ENCODE peak calls at places on chromosomes 3 and 15, in ten cellular contexts. P, K, G, H, B, C, U, Z, Y and V are unnamed samples.

GRCh38 chr3:128864351-128864811 is 15.0 kb upstream of the ACAD9 start:
- DNase-seq in U (no peak), Z (no peak), K (no peak), P (no peak), Y (no peak), H (peak), B (no peak), C (no peak), G (no peak), V (no peak)

GRCh38 chr3:170476291-170476690 is 57.6 kb downstream of the CLDN11 start:
- DNase-seq in B (no peak), H (no peak), C (no peak), G (no peak), K (no peak), Y (peak), P (no peak), Z (no peak), U (no peak), V (no peak)

GRCh38 chr15:96470682-96471290 is 140.3 kb downstream of the NR2F2 start:
- DNase-seq in G (no peak), B (no peak), Y (no peak), U (no peak), C (no peak), Z (no peak), H (no peak), P (no peak), K (no peak), V (no peak)

GRCh38 chr3:133038089-133038730 is at the start of gene TMEM108:
- DNase-seq in Z (peak), Y (peak), U (peak), P (no peak), G (peak), B (peak), K (peak), C (no peak), H (peak), V (peak)

GRCh38 chr15:67592245-67592644 is 49.7 kb downstream of the MAP2K5 start:
- DNase-seq in C (no peak), G (no peak), B (no peak), P (no peak), H (no peak), U (no peak), K (no peak), Y (no peak), Z (no peak), V (no peak)

GRCh38 chr3:184040010-184040409 is 8.5 kb downstream of the HTR3D start:
- DNase-seq in Y (peak), P (peak), Z (peak), C (peak), G (no peak), B (no peak), U (peak), H (no peak), K (peak), V (no peak)

GRCh38 chr15:64152507-64153387 is 1.2 kb downstream of the SNX22 start:
- DNase-seq in G (no peak), H (no peak), B (no peak), C (no peak), Y (no peak), P (no peak), U (no peak), Z (no peak), K (no peak), V (no peak)

GRCh38 chr3:3639078-3639477 is 160.2 kb upstream of the LRRN1 start:
- DNase-seq in C (no peak), K (no peak), Y (no peak), B (no peak), H (no peak), Z (no peak), U (no peak), G (no peak), P (no peak), V (no peak)

GRCh38 chr3:167102071-167102470 is 278.0 kb downstream of the ZBBX start:
- DNase-seq in P (peak), Y (no peak), G (no peak), U (no peak), K (no peak), Z (no peak), C (peak), H (no peak), B (no peak), V (no peak)

GRCh38 chr15:40242671-40243070 is 3.8 kb downstream of the PAK6 start:
- DNase-seq in Y (no peak), Z (no peak), C (no peak), B (no peak), P (no peak), U (peak), H (no peak), G (no peak), K (no peak), V (peak)

GRCh38 chr15:65323071-65323511 is 18.6 kb downstream of the RNU5B-1 start:
- DNase-seq in Y (peak), G (peak), C (no peak), P (no peak), H (no peak), Z (no peak), U (no peak), K (no peak), B (no peak), V (no peak)

GRCh38 chr15:76206325-76206976 is 104.8 kb downstream of the ETFA start:
- DNase-seq in B (peak), P (no peak), Z (no peak), K (no peak), C (no peak), H (peak), Y (peak), U (peak), G (peak), V (peak)

GRCh38 chr15:79105141-79105540 is 14.6 kb upstream of the RASGRF1 start:
- DNase-seq in P (no peak), H (no peak), U (no peak), Z (no peak), C (no peak), G (no peak), Y (no peak), K (no peak), B (no peak), V (peak)

GRCh38 chr3:66585696-66586095 is 84.9 kb upstream of the LRIG1 start:
- DNase-seq in C (no peak), K (no peak), Y (no peak), B (no peak), P (no peak), H (no peak), Z (no peak), U (no peak), G (no peak), V (no peak)

GRCh38 chr3:55558316-55558715 is 71.2 kb upstream of the WNT5A start:
- DNase-seq in G (no peak), Y (peak), U (no peak), H (no peak), C (no peak), Z (no peak), K (no peak), P (no peak), B (no peak), V (no peak)

GRCh38 chr15:89377842-89378698 is 43.4 kb upstream of the POLG start:
- DNase-seq in U (no peak), Z (no peak), Y (no peak), C (no peak), K (no peak), H (peak), G (no peak), P (no peak), B (peak), V (no peak)

GRCh38 chr15:55250951-55251350 is 38.7 kb downstream of the RAB27A start:
- DNase-seq in B (no peak), Z (no peak), C (peak), Y (no peak), P (no peak), H (no peak), K (no peak), U (no peak), G (no peak), V (no peak)

GRCh38 chr3:17645074-17645698 is 97.2 kb downstream of the TBC1D5 start:
- DNase-seq in U (no peak), Y (peak), K (peak), C (peak), G (no peak), Z (peak), H (no peak), P (peak), B (no peak), V (no peak)

GRCh38 chr3:126924458-126924857 is 58.5 kb upstream of the PLXNA1 start:
- DNase-seq in H (peak), B (no peak), C (peak), G (no peak), U (no peak), P (no peak), K (no peak), Y (no peak), Z (no peak), V (no peak)

GRCh38 chr3:168091961-168092360 is 3.8 kb downstream of the GOLIM4 start:
- DNase-seq in H (no peak), Z (no peak), U (no peak), C (no peak), B (no peak), G (no peak), K (no peak), Y (no peak), P (peak), V (no peak)

GRCh38 chr15:55823191-55823670 is 80.3 kb upstream of the PRTG start:
- DNase-seq in C (no peak), P (no peak), B (no peak), K (no peak), H (no peak), Y (peak), G (no peak), U (no peak), Z (no peak), V (no peak)

GRCh38 chr3:18445421-18446066 is 20.4 kb upstream of the SATB1 start:
- DNase-seq in K (no peak), H (peak), G (peak), Z (no peak), P (no peak), B (no peak), C (peak), Y (no peak), U (peak), V (no peak)

GRCh38 chr3:125116311-125117069 is 60.7 kb upstream of the HEG1 start:
- DNase-seq in G (no peak), P (no peak), B (peak), Y (peak), K (no peak), U (no peak), H (no peak), C (no peak), Z (no peak), V (peak)

GRCh38 chr15:20644026-20644425 is 102.4 kb upstream of the GOLGA6L6 start:
- DNase-seq in G (no peak), U (no peak), P (no peak), B (no peak), H (peak), K (no peak), C (no peak), Y (no peak), Z (no peak), V (no peak)

GRCh38 chr15:41832875-41833274 is 5.0 kb downstream of the JMJD7 start:
- DNase-seq in G (no peak), K (no peak), H (no peak), C (no peak), Z (no peak), U (peak), Y (no peak), B (peak), P (no peak), V (no peak)

GRCh38 chr15:38266247-38266996 is 13.8 kb downstream of the SPRED1 start:
- DNase-seq in G (no peak), Z (no peak), U (no peak), B (no peak), Y (no peak), K (no peak), H (peak), P (no peak), C (no peak), V (no peak)

GRCh38 chr3:52532838-52533622 is 627 bp downstream of the NT5DC2 start:
- DNase-seq in C (peak), Y (no peak), P (no peak), K (peak), U (peak), Z (peak), G (peak), B (peak), H (peak), V (peak)

GRCh38 chr3:170707899-170708298 is 122.0 kb upstream of the SLC7A14 start:
- DNase-seq in Z (no peak), U (no peak), Y (no peak), B (no peak), K (no peak), P (no peak), G (no peak), C (no peak), H (no peak), V (no peak)

GRCh38 chr3:69433016-69433937 is 47.4 kb upstream of the FRMD4B start:
- DNase-seq in U (no peak), H (no peak), C (no peak), Z (no peak), G (no peak), K (no peak), B (no peak), P (no peak), Y (peak), V (no peak)

GRCh38 chr3:120615863-120616599 is 19.9 kb downstream of the NDUFB4 start:
- DNase-seq in U (no peak), B (no peak), Z (no peak), C (peak), G (no peak), P (no peak), H (no peak), Y (peak), K (no peak), V (peak)

GRCh38 chr3:34780294-34780693 is 859.0 kb upstream of the ARPP21 start:
- DNase-seq in U (no peak), G (no peak), B (no peak), K (no peak), Z (no peak), H (no peak), C (no peak), Y (no peak), P (no peak), V (no peak)

GRCh38 chr3:131361464-131362421 is 19.8 kb upstream of the NUDT16 start:
- DNase-seq in B (peak), U (peak), P (no peak), Y (peak), Z (peak), C (no peak), G (peak), K (peak), H (peak), V (peak)
- TF ChIP-seq POLR2A in B (no peak), U (peak), P (no peak), Y (no peak), Z (peak), C (no peak), G (no peak), K (no peak), H (no peak), V (no peak)

GRCh38 chr3:39275052-39275451 is 4.8 kb downstream of the CX3CR1 start:
- DNase-seq in G (no peak), P (no peak), H (no peak), Z (no peak), Y (peak), K (no peak), C (no peak), U (no peak), B (no peak), V (no peak)

GRCh38 chr3:39278616-39278935 is 1.3 kb downstream of the CX3CR1 start:
- DNase-seq in B (peak), Z (no peak), P (no peak), G (no peak), K (no peak), C (no peak), H (no peak), U (no peak), Y (no peak), V (no peak)

GRCh38 chr3:39277893-39278615 is 1.8 kb downstream of the CX3CR1 start:
- DNase-seq in Y (no peak), B (no peak), C (no peak), Z (no peak), P (no peak), U (no peak), K (no peak), G (no peak), H (no peak), V (no peak)

GRCh38 chr3:39276746-39277145 is 3.1 kb downstream of the CX3CR1 start:
- DNase-seq in C (peak), Z (no peak), B (no peak), K (no peak), H (no peak), G (no peak), U (no peak), Y (no peak), P (no peak), V (no peak)

GRCh38 chr3:39275963-39276593 is 3.8 kb downstream of the CX3CR1 start:
- DNase-seq in Y (no peak), H (no peak), Z (no peak), B (no peak), K (no peak), U (no peak), G (no peak), P (no peak), C (no peak), V (no peak)
- TF ChIP-seq POLR2A in Y (no peak), H (no peak), Z (no peak), B (no peak), K (no peak), U (no peak), G (no peak), P (no peak), C (no peak), V (no peak)

GRCh38 chr3:39383190-39383912 is at the start of gene SLC25A38:
- DNase-seq in Y (peak), B (peak), K (peak), Z (peak), H (peak), P (peak), C (peak), G (peak), U (peak), V (peak)
- TF ChIP-seq POLR2A in Y (peak), B (no peak), K (peak), Z (peak), H (peak), P (peak), C (peak), G (peak), U (no peak), V (peak)

GRCh38 chr15:75045332-75046015 is 22.1 kb downstream of the PPCDC start:
- DNase-seq in P (no peak), U (no peak), H (no peak), Z (no peak), Y (no peak), C (no peak), B (no peak), G (no peak), K (no peak), V (no peak)

GRCh38 chr15:75048394-75048793 is 25.0 kb downstream of the PPCDC start:
- DNase-seq in P (no peak), Y (no peak), G (no peak), U (no peak), Z (no peak), B (no peak), H (no peak), C (no peak), K (no peak), V (no peak)

GRCh38 chr15:75043509-75044257 is 20.3 kb downstream of the PPCDC start:
- DNase-seq in K (no peak), G (peak), B (peak), Y (peak), U (peak), P (peak), C (peak), H (peak), Z (peak), V (peak)

GRCh38 chr15:75042730-75043508 is 19.5 kb downstream of the PPCDC start:
- DNase-seq in K (peak), Z (peak), P (peak), G (peak), Y (peak), B (peak), U (peak), H (peak), C (peak), V (peak)

DNA sequence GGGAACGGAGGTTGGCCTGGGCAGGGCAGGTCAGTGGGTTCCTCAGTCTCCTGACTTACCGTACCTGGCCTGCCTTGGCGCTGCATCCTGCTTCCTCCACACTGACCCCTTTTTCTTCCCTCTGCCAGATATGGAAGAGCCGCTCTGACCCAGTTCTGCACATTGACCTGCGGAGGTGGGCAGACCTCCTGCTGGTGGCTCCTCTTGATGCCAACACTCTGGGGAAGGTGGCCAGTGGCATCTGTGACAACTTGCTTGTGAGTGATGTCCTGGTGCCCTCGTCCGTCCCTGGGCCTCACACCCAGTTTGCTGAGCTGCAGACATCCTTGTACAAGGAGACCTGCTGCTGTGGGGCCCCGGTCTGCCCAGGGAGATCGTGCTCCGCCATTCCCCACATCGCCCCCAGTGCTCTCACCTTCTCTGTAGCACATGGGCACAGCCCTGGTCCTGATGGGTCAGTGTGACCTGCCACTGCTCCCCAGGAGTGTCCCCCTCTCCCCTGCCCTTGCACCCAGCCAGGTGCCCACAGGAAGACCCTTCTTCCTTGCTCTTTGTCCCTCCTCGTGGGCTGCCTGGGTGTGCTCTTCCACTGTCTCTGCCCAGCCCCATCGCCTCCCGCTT is 21.0 kb downstream of the PPCDC start:
- DNase-seq in Z (no peak), B (no peak), G (no peak), H (no peak), K (no peak), U (no peak), C (no peak), P (no peak), Y (no peak), V (no peak)
- TF ChIP-seq POLR2A in Z (no peak), B (no peak), G (no peak), H (no peak), K (no peak), U (no peak), C (no peak), P (no peak), Y (no peak), V (no peak)